ENCODE peak calls at places on chromosomes 11 and 22, in four cellular contexts. E is HFFc6, Y is AG08396, C is activated T-cell treated with anti-CD3 and anti-CD28 coated beads for 48 hours. O is an unnamed sample.

GRCh38 chr22:48376936-48377335 is 1450.7 kb downstream of the BRD1 start:
- DNase-seq in E (no peak), Y (no peak), C (no peak), O (no peak)

GRCh38 chr11:63613517-63614135 is 607 bp downstream of the PLAAT3 start:
- DNase-seq in E (no peak), Y (peak; percentile 46), C (no peak), O (no peak)

GRCh38 chr11:67642148-67642475 is 2.5 kb upstream of the TBX10 start:
- DNase-seq in E (no peak), Y (no peak), C (no peak), O (no peak)

GRCh38 chr11:73323464-73323863 is 15.4 kb downstream of the ARHGEF17 start:
- DNase-seq in E (peak; percentile 77), Y (peak; percentile 74), C (no peak), O (no peak)

GRCh38 chr11:19919050-19919561 is 206.5 kb downstream of the NAV2 start:
- DNase-seq in E (peak; percentile 96), Y (peak; percentile 82), C (no peak), O (no peak)

GRCh38 chr11:64409707-64410395 is 50.9 kb downstream of the RPS6KA4 start:
- DNase-seq in E (no peak), Y (no peak), C (no peak), O (no peak)

GRCh38 chr11:65297026-65297667 is 17.5 kb upstream of the CDC42EP2 start:
- DNase-seq in E (no peak), Y (no peak), C (no peak), O (no peak)

GRCh38 chr11:113725883-113726405 is 19.8 kb upstream of the TMPRSS5 start:
- DNase-seq in E (no peak), Y (no peak), C (no peak), O (no peak)

GRCh38 chr22:20080776-20081654 is 974 bp downstream of the DGCR8 start:
- DNase-seq in E (peak; percentile 64), Y (peak; percentile 74), C (no peak), O (no peak)

GRCh38 chr11:1153951-1154487 is 3.7 kb upstream of the MUC5AC start:
- DNase-seq in E (peak; percentile 96), Y (peak; percentile 97), C (no peak), O (no peak)

GRCh38 chr11:76654310-76654851 is 16.2 kb downstream of the LRRC32 start:
- DNase-seq in E (no peak), Y (peak; percentile 88), C (no peak), O (no peak)

GRCh38 chr11:2573240-2574042 is 126.4 kb downstream of the KCNQ1OT1 start:
- DNase-seq in E (no peak), Y (no peak), C (no peak), O (no peak)

GRCh38 chr11:71566081-71566620 is 788 bp downstream of the KRTAP5-10 start:
- DNase-seq in E (no peak), Y (no peak), C (no peak), O (no peak)

GRCh38 chr11:24478718-24479117 is 18.1 kb upstream of the LUZP2 start:
- DNase-seq in E (no peak), Y (no peak), C (no peak), O (no peak)